ENCODE peak calls at places on chromosomes 5 and 9, in four cellular contexts. Z, I, B and L are unnamed samples.

GRCh38 chr5:163402007-163402406 is 35.4 kb upstream of the CCNG1 start:
- DNase-seq in Z (no peak), B (no peak), I (no peak), L (no peak)

GRCh38 chr5:130237721-130238120 is 333.5 kb downstream of the CHSY3 start:
- DNase-seq in Z (no peak), B (no peak), I (no peak), L (no peak)

GRCh38 chr5:167861134-167861930 is 430.1 kb upstream of the WWC1 start:
- DNase-seq in B (no peak), Z (no peak), I (no peak), L (no peak)

GRCh38 chr5:156883316-156883875 is 33.3 kb downstream of the PPP1R2B start:
- DNase-seq in B (no peak), I (no peak), Z (no peak), L (no peak)

GRCh38 chr9:114271556-114272510 is 51.1 kb upstream of the ORM1 start:
- DNase-seq in B (peak), I (no peak), Z (peak), L (no peak)

GRCh38 chr9:70868661-70869652 is 252.5 kb downstream of the TRPM3 start:
- DNase-seq in B (no peak), Z (no peak), I (peak), L (no peak)

GRCh38 chr5:76622973-76623596 is at the start of gene F2RL2:
- DNase-seq in B (no peak), Z (no peak), I (no peak), L (no peak)

GRCh38 chr9:128877852-128878251 is 3.9 kb downstream of the KYAT1 start:
- DNase-seq in Z (no peak), I (no peak), B (no peak), L (no peak)

GRCh38 chr9:91825422-91825821 is 124.6 kb downstream of the ROR2 start:
- DNase-seq in Z (no peak), B (no peak), I (no peak), L (no peak)

GRCh38 chr5:149133795-149134777 is 7.2 kb upstream of the ABLIM3 start:
- DNase-seq in I (peak), Z (no peak), B (peak), L (no peak)

GRCh38 chr9:86405086-86405491 is 50.9 kb upstream of the TUT7 start:
- DNase-seq in I (peak), Z (no peak), B (no peak), L (no peak)

GRCh38 chr5:1010181-1010510 is 1.5 kb downstream of the NKD2 start:
- DNase-seq in I (no peak), B (no peak), Z (peak), L (no peak)

GRCh38 chr9:113828211-113828610 is 47.9 kb upstream of the ZNF618 start:
- DNase-seq in B (no peak), Z (no peak), I (no peak), L (no peak)

GRCh38 chr5:151084363-151084762 is 3.5 kb upstream of the TNIP1 start:
- DNase-seq in B (no peak), Z (no peak), I (no peak), L (no peak)

GRCh38 chr9:71822455-71822854 is 54.1 kb upstream of the CEMIP2 start:
- DNase-seq in Z (no peak), I (no peak), B (no peak), L (no peak)

GRCh38 chr9:72524820-72525539 is 3.6 kb downstream of the TMC1 start:
- DNase-seq in B (peak), I (peak), Z (no peak), L (no peak)

GRCh38 chr9:128523199-128523925 is 18.8 kb downstream of the GLE1 start:
- DNase-seq in I (no peak), Z (no peak), B (no peak), L (no peak)

GRCh38 chr5:131386779-131387178 is 122.9 kb downstream of the CDC42SE2 start:
- DNase-seq in Z (no peak), I (no peak), B (no peak), L (no peak)

GRCh38 chr9:129406278-129407225 is 214.3 kb downstream of the C9orf50 start:
- DNase-seq in I (peak), Z (no peak), B (peak), L (no peak)

GRCh38 chr9:15403155-15403554 is 19.5 kb upstream of the SNAPC3 start:
- DNase-seq in I (no peak), Z (no peak), B (peak), L (no peak)
- TF ChIP-seq CTCF in I (no peak), Z (no peak), B (peak), L (no peak)

GRCh38 chr5:174301848-174302625 is 256.5 kb downstream of the NSG2 start:
- DNase-seq in B (no peak), Z (no peak), I (no peak), L (no peak)
- TF ChIP-seq POLR2AphosphoS5 in B (no peak), Z (no peak), I (no peak), L (no peak)

GRCh38 chr9:126661521-126662251 is 48.0 kb downstream of the LMX1B start:
- DNase-seq in I (no peak), B (peak), Z (no peak), L (no peak)
- TF ChIP-seq CTCF in I (no peak), B (no peak), Z (no peak), L (no peak)

GRCh38 chr9:123111977-123112869 is 78.8 kb downstream of the GPR21 start:
- DNase-seq in B (no peak), I (peak), Z (peak), L (no peak)
- TF ChIP-seq POLR2AphosphoS5 in B (no peak), I (peak), Z (no peak), L (no peak)

GRCh38 chr5:140926211-140926902 is at the start of gene PCDHAC1:
- DNase-seq in B (peak), Z (peak), I (peak), L (peak)
- TF ChIP-seq CTCF in B (peak), Z (peak), I (peak), L (peak)

GRCh38 chr5:78483809-78484521 is 123.5 kb downstream of the SCAMP1 start:
- DNase-seq in I (no peak), Z (no peak), B (no peak), L (no peak)
- TF ChIP-seq POLR2AphosphoS5 in I (peak), Z (no peak), B (no peak), L (no peak)

GRCh38 chr9:136143215-136144001 is 24.7 kb upstream of the TMEM250 start:
- DNase-seq in I (no peak), Z (no peak), B (no peak), L (no peak)
- TF ChIP-seq CTCF in I (no peak), Z (no peak), B (peak), L (no peak)

GRCh38 chr9:134360180-134360759 is 34.0 kb downstream of the RXRA start:
- DNase-seq in I (no peak), Z (no peak), B (no peak), L (no peak)
- TF ChIP-seq POLR2AphosphoS5 in I (no peak), Z (no peak), B (no peak), L (no peak)

DNA sequence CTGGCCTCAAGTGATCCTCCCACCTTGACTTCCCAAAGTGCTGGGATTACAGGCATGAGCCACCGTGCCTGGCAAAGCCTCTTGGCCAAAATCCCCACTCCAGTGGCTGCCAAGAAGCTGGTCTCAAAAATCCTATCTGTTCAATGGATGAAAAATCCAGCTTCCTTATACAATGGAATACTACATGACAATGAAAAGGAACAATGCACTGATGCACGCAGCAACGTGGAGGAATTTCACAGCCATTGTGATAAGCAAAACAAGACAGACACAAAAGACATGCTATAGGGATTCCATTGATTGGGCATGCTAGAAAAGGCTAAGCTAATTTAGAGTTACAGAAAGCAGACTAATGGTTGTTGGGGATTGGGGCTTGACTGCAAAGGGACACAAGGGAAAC is 13.1 kb upstream of the SFXN1 start:
- DNase-seq in I (no peak), Z (no peak), B (no peak), L (no peak)
- TF ChIP-seq CTCF in I (no peak), Z (no peak), B (no peak), L (no peak)

DNA sequence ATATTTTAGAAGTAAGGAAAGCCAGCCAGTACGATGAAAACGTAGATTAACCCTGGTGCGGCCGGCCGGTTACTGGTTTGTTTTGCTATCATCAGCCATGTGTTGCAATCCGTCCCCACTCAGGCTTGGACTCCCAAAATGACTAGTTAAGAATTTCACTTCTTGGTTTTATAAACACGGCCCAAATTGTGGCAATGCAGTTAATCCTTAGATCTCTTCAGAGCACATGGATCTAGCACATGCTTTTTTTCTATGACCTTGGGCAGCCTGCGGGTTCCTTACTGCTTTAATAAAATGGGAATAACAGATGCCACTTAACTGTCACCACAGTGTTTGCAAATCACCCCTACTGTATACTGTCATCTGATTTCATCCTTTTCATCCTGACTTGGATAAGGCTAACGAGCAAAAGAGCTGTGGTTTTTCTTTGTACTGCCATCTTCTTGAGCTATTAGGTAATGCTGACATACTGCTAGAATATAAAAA is 1.5 kb downstream of the NDFIP1 start:
- DNase-seq in I (no peak), Z (no peak), B (no peak), L (no peak)
- TF ChIP-seq POLR2AphosphoS5 in I (peak), Z (no peak), B (no peak), L (no peak)